ENCODE peak calls at places on chromosomes 11 and 22, in ten cellular contexts. J is iris pigment epithelial cell; F is nucleus accumbens; U is activated T-cell treated with anti-CD3 and anti-CD28 coated beads, Interleukin-2, amount 50 U/mL, for 24 hours; R is IMR-90; X is NCI-H1417; O is GM04504; C is SHP77 treated with DMSO at 0.1 percent for 48 hours; I is T-helper 2 cell; Q is stimulated activated CD8-positive, alpha-beta memory T cell treated with anti-CD3 and anti-CD28 coated beads, Interleukin-4, amount 100 ng/mL, for 1 hour. E is an unnamed sample.

GRCh38 chr11:118057424-118058145 is 19.3 kb upstream of the TMPRSS4 start:
- DNase-seq in I (no peak), X (no peak), C (no peak), Q (no peak), J (no peak), R (no peak), O (no peak), U (no peak), F (no peak), E (no peak)

GRCh38 chr11:30326911-30327310 is 4.0 kb downstream of the ARL14EP start:
- DNase-seq in C (no peak), R (no peak), I (peak; percentile 74), F (no peak), J (no peak), Q (no peak), X (no peak), U (no peak), O (no peak), E (no peak)

GRCh38 chr11:129787518-129787917 is 28.1 kb upstream of the TMEM45B start:
- DNase-seq in F (no peak), R (no peak), C (no peak), Q (no peak), I (no peak), U (no peak), J (peak; percentile 16), O (no peak), X (no peak), E (no peak)

GRCh38 chr11:90332415-90332814 is 109.6 kb upstream of the CHORDC1 start:
- DNase-seq in O (no peak), F (no peak), J (peak; percentile 1), C (no peak), R (no peak), Q (no peak), U (no peak), X (no peak), I (no peak), E (no peak)

GRCh38 chr11:39990413-39990812 is 1469.0 kb downstream of the LRRC4C start:
- DNase-seq in J (no peak), Q (no peak), I (no peak), R (no peak), C (no peak), F (no peak), X (no peak), U (no peak), O (no peak), E (peak; percentile 24)

GRCh38 chr11:121321614-121322243 is 29.2 kb downstream of the SC5D start:
- DNase-seq in R (peak; percentile 1), I (peak; percentile 71), Q (no peak), C (no peak), F (no peak), X (peak; percentile 19), J (no peak), O (peak; percentile 5), U (no peak), E (peak; percentile 7)

GRCh38 chr11:65538232-65538914 is 13.5 kb downstream of the SCYL1 start:
- DNase-seq in Q (no peak), X (no peak), F (no peak), I (no peak), J (no peak), R (no peak), O (no peak), C (no peak), U (no peak), E (no peak)

GRCh38 chr22:19843107-19843856 is 11.4 kb downstream of the GNB1L start:
- DNase-seq in C (no peak), J (no peak), R (no peak), Q (no peak), F (no peak), O (no peak), I (no peak), X (peak; percentile 43), U (no peak), E (no peak)

GRCh38 chr22:46547179-46547882 is 9.9 kb upstream of the CELSR1 start:
- DNase-seq in C (no peak), R (peak; percentile 77), X (no peak), Q (no peak), U (no peak), F (no peak), O (peak; percentile 55), J (peak; percentile 62), I (no peak), E (peak; percentile 81)

GRCh38 chr22:26671317-26672059 is 14.1 kb downstream of the MIAT start:
- DNase-seq in I (peak; percentile 91), U (peak; percentile 83), Q (peak; percentile 60), F (no peak), O (no peak), C (no peak), J (no peak), R (no peak), X (peak; percentile 52), E (no peak)